ENCODE peak calls at places on chromosomes 2 and 18, in six cellular contexts. X is mesenchymal stem cell, V is IMR-90, P is neuronal stem cell, W is H1, O is trophoblast cell. H is an unnamed sample.

GRCh38 chr2:239911630-239912071 is 113.5 kb downstream of the NDUFA10 start:
- DNase-seq in V (no peak), W (no peak), P (no peak), O (no peak), X (no peak), H (no peak)

GRCh38 chr2:63819765-63820717 is 21.7 kb upstream of the UGP2 start:
- DNase-seq in W (no peak), P (no peak), O (no peak), V (peak; percentile 61), X (no peak), H (peak; percentile 57)

GRCh38 chr2:98012561-98012979 is 16.8 kb upstream of the TMEM131 start:
- DNase-seq in X (no peak), V (no peak), O (peak; percentile 16), P (no peak), W (no peak), H (no peak)

GRCh38 chr18:65352183-65352582 is 398.6 kb upstream of the CDH7 start:
- DNase-seq in X (peak; percentile 6), V (no peak), W (no peak), P (no peak), O (no peak), H (no peak)

GRCh38 chr18:61748024-61748423 is 144.8 kb downstream of the RNF152 start:
- DNase-seq in P (no peak), O (no peak), X (no peak), W (no peak), V (no peak), H (no peak)

GRCh38 chr18:7958081-7958896 is 391.2 kb downstream of the PTPRM start:
- DNase-seq in X (no peak), V (peak; percentile 52), W (no peak), P (no peak), O (no peak), H (no peak)

GRCh38 chr2:119517433-119517832 is 6.8 kb downstream of the SCTR start:
- DNase-seq in V (peak; percentile 21), P (peak; percentile 48), X (peak; percentile 43), O (peak; percentile 18), W (no peak), H (peak; percentile 77)

GRCh38 chr2:142825861-142826260 is 51.6 kb upstream of the KYNU start:
- DNase-seq in V (no peak), W (no peak), O (no peak), P (no peak), X (no peak), H (no peak)

GRCh38 chr18:58005036-58005435 is 39.0 kb upstream of the NEDD4L start:
- DNase-seq in O (no peak), P (no peak), W (no peak), V (peak; percentile 40), X (no peak), H (no peak)

GRCh38 chr2:150981826-150982225 is 279.8 kb downstream of the RBM43 start:
- DNase-seq in W (no peak), V (peak; percentile 70), O (no peak), P (no peak), X (peak; percentile 87), H (peak; percentile 2)

GRCh38 chr2:216345846-216346245 is 26.4 kb downstream of the MARCHF4 start:
- DNase-seq in V (no peak), X (peak; percentile 29), P (no peak), W (no peak), O (peak; percentile 52), H (peak; percentile 97)

GRCh38 chr2:152542995-152543481 is 174.2 kb downstream of the PRPF40A start:
- DNase-seq in P (peak; percentile 48), W (no peak), O (peak; percentile 70), X (peak; percentile 93), V (peak; percentile 100), H (peak; percentile 62)

GRCh38 chr2:208584387-208584965 is 177.9 kb downstream of the PTH2R start:
- DNase-seq in P (peak; percentile 9), O (no peak), W (no peak), X (no peak), V (no peak), H (no peak)
- H3K23ac ChIP-seq in P (no peak overlapping the region), O (no peak overlapping the region), W (no peak overlapping the region), X (no peak overlapping the region), V (no peak overlapping the region), H (no peak overlapping the region)

GRCh38 chr2:219278655-219279150 is 463 bp upstream of the DNAJB2 start:
- DNase-seq in V (no peak), P (no peak), W (no peak), O (no peak), X (no peak), H (no peak)
- H3K4me3 ChIP-seq in V (no peak overlapping the region), P (peak overlapping the region; percentile 62), W (peak overlapping the region; percentile 48), O (no peak overlapping the region), X (peak overlapping the region; percentile 31), H (peak overlapping the region; percentile 10)

GRCh38 chr18:59696311-59697235 is 650 bp downstream of the CCBE1 start:
- DNase-seq in O (peak; percentile 72), X (peak; percentile 48), P (no peak), W (no peak), V (peak; percentile 59), H (peak; percentile 53)
- H3K23ac ChIP-seq in O (no peak overlapping the region), X (no peak overlapping the region), P (no peak overlapping the region), W (no peak overlapping the region), V (peak overlapping the region; percentile 80), H (peak overlapping the region; percentile 45)

GRCh38 chr2:218809515-218809914 is 22.1 kb downstream of the PRKAG3 start:
- DNase-seq in O (no peak), V (no peak), W (no peak), P (no peak), X (no peak), H (no peak)

GRCh38 chr2:218807626-218808025 is 24.0 kb downstream of the PRKAG3 start:
- DNase-seq in V (peak; percentile 15), X (peak; percentile 49), W (no peak), P (no peak), O (no peak), H (no peak)

GRCh38 chr2:218804817-218805216 is 22.9 kb downstream of the CYP27A1 start:
- DNase-seq in X (no peak), P (no peak), W (no peak), O (no peak), V (no peak), H (no peak)

GRCh38 chr2:218805627-218806026 is 23.7 kb downstream of the CYP27A1 start:
- DNase-seq in O (no peak), P (no peak), W (no peak), V (peak; percentile 80), X (peak; percentile 87), H (peak; percentile 43)

DNA sequence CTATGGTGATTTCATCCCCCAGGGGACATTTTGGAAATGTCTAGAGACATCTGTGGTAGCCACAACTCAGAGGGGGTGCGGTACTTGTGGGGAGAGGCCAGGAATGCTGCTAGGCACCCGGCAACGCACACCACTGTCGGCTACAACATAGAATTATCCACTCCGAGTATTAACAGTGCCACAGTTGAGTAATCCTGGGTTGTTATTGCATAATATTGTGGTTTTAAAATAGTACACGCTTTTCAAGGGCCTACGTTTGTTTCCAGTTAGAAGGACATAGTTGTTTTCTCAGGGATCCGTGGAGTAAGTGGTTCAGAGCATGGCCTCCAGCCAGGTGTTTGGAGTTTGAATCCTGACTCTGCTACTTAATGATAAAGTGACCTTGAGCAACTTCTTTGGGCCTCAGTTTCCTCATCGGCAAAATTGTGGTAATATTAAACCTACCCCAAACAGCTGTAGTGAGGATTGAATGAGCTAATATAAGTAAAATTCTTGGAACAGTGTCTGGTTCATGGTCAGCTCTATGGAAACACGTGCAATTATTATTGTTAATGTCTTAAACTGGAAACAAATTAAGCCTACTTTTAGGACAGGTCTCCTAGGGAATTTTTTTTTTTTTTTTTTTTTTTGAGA is 24.5 kb downstream of the CYP27A1 start:
- DNase-seq in V (peak; percentile 96), O (peak; percentile 13), X (peak; percentile 99), P (no peak), W (no peak), H (peak; percentile 25)
- H3K4me3 ChIP-seq in V (no peak overlapping the region), O (no peak overlapping the region), X (peak overlapping the region; percentile 56), P (no peak overlapping the region), W (no peak overlapping the region), H (no peak overlapping the region)

GRCh38 chr2:231706731-231707624 is 1.3 kb upstream of the PTMA start:
- DNase-seq in W (peak; percentile 96), P (peak; percentile 98), O (peak; percentile 99), X (peak; percentile 98), V (peak; percentile 99), H (peak; percentile 99)
- H3K23ac ChIP-seq in W (no peak overlapping the region), P (peak overlapping the region; percentile 100), O (no peak overlapping the region), X (peak overlapping the region; percentile 90), V (peak overlapping the region; percentile 97), H (peak overlapping the region; percentile 100)

GRCh38 chr2:212076456-212076855 is 462.1 kb downstream of the ERBB4 start:
- DNase-seq in O (no peak), V (no peak), W (no peak), P (peak; percentile 21), X (peak; percentile 12), H (no peak)
- H3K4me3 ChIP-seq in O (no peak overlapping the region), V (no peak overlapping the region), W (no peak overlapping the region), P (no peak overlapping the region), X (no peak overlapping the region), H (no peak overlapping the region)

GRCh38 chr2:235511751-235512698 is 18.2 kb downstream of the AGAP1 start:
- DNase-seq in O (no peak), W (no peak), V (no peak), P (no peak), X (no peak), H (no peak)
- H3K23ac ChIP-seq in O (no peak overlapping the region), W (no peak overlapping the region), V (peak overlapping the region; percentile 25), P (no peak overlapping the region), X (no peak overlapping the region), H (peak overlapping the region; percentile 66)

H was measured in mesendoderm.